ENCODE peak calls at places on chromosome 18, in eight cellular contexts. T, L, W, F, A, Y, O and H are unnamed samples.

GRCh38 chr18:12939161-12939560 is 8.7 kb upstream of the SEH1L start:
- DNase-seq in W (no peak), Y (no peak), T (no peak), O (no peak), A (no peak), L (no peak), F (no peak), H (no peak)

GRCh38 chr18:28725876-28726275 is 548.9 kb upstream of the CDH2 start:
- DNase-seq in O (no peak), L (no peak), A (no peak), Y (peak), F (no peak), T (no peak), W (no peak), H (no peak)

GRCh38 chr18:76860411-76860810 is 38.1 kb downstream of the ZNF236 start:
- DNase-seq in Y (no peak), T (no peak), W (no peak), A (no peak), L (no peak), O (no peak), F (no peak), H (no peak)

GRCh38 chr18:55343396-55344073 is 244.5 kb downstream of the TCF4 start:
- DNase-seq in Y (peak), F (no peak), O (no peak), T (no peak), W (no peak), A (no peak), L (no peak), H (no peak)

GRCh38 chr18:69490072-69490471 is 89.4 kb downstream of the DOK6 start:
- DNase-seq in Y (no peak), T (no peak), A (no peak), W (no peak), L (no peak), O (no peak), F (no peak), H (no peak)

GRCh38 chr18:44696892-44697291 is 16.2 kb downstream of the SETBP1 start:
- DNase-seq in Y (no peak), L (no peak), T (peak), O (peak), F (no peak), W (no peak), A (no peak), H (no peak)

GRCh38 chr18:58438984-58439311 is 189.9 kb downstream of the ALPK2 start:
- DNase-seq in Y (no peak), F (no peak), T (no peak), A (no peak), L (no peak), O (no peak), W (no peak), H (no peak)

GRCh38 chr18:55477537-55478300 is 110.3 kb downstream of the TCF4 start:
- DNase-seq in T (no peak), Y (peak), F (no peak), L (no peak), O (no peak), W (peak), A (no peak), H (no peak)

GRCh38 chr18:59426855-59427254 is 67.8 kb upstream of the LMAN1 start:
- DNase-seq in T (no peak), W (no peak), L (no peak), Y (no peak), O (no peak), F (no peak), A (no peak), H (no peak)

GRCh38 chr18:22311301-22311700 is 106.4 kb downstream of the CTAGE1 start:
- DNase-seq in O (no peak), A (no peak), F (no peak), Y (peak), W (no peak), L (no peak), T (no peak), H (no peak)

GRCh38 chr18:22082408-22082807 is 87.0 kb upstream of the GATA6 start:
- DNase-seq in T (no peak), A (no peak), Y (no peak), L (no peak), O (no peak), F (no peak), W (no peak), H (no peak)

GRCh38 chr18:41371718-41372117 is 583.3 kb upstream of the PIK3C3 start:
- DNase-seq in F (no peak), A (no peak), L (no peak), W (no peak), T (peak), Y (peak), O (no peak), H (no peak)

GRCh38 chr18:63452273-63452672 is 24.5 kb upstream of the SERPINB5 start:
- DNase-seq in W (no peak), A (no peak), Y (no peak), L (no peak), O (no peak), F (no peak), T (no peak), H (no peak)